ENCODE peak calls at places on chromosomes 6 and 20, in five cellular contexts. One of them, this sample, is unnamed.
A peak's percentile ranks its signal among the peaks of the same experiment; 100 is the strongest.

GRCh38 chr6:44868335-44868668 is 459.8 kb upstream of the RUNX2 start:
- DNase-seq in mucosa of descending colon: no peak
- DNase-seq in CD4-positive, CD25-positive, alpha-beta regulatory T cell: no peak
- DNase-seq in H7: no peak
- DNase-seq in body of pancreas: no peak
- DNase-seq in this sample: no peak

GRCh38 chr6:102631921-102632320 is 1238.4 kb downstream of the GRIK2 start:
- DNase-seq in mucosa of descending colon: no peak
- DNase-seq in body of pancreas: no peak
- DNase-seq in H7: no peak
- DNase-seq in CD4-positive, CD25-positive, alpha-beta regulatory T cell: no peak
- DNase-seq in this sample: no peak

GRCh38 chr6:29744131-29744530 is 20.9 kb downstream of the HLA-F start:
- DNase-seq in body of pancreas: no peak
- DNase-seq in mucosa of descending colon: no peak
- DNase-seq in CD4-positive, CD25-positive, alpha-beta regulatory T cell: no peak
- DNase-seq in H7: no peak
- DNase-seq in this sample: no peak

GRCh38 chr6:133467231-133467981 is 226.2 kb downstream of the EYA4 start:
- DNase-seq in CD4-positive, CD25-positive, alpha-beta regulatory T cell: no peak
- DNase-seq in mucosa of descending colon: no peak
- DNase-seq in body of pancreas: no peak
- DNase-seq in H7: no peak
- DNase-seq in this sample: no peak

GRCh38 chr20:48771542-48771941 is 56.3 kb downstream of the PREX1 start:
- DNase-seq in CD4-positive, CD25-positive, alpha-beta regulatory T cell: no peak
- DNase-seq in mucosa of descending colon: no peak
- DNase-seq in body of pancreas: no peak
- DNase-seq in H7: no peak
- DNase-seq in this sample: no peak

GRCh38 chr6:141906569-141907080 is 226.1 kb upstream of the GJE1 start:
- DNase-seq in CD4-positive, CD25-positive, alpha-beta regulatory T cell: no peak
- DNase-seq in mucosa of descending colon: no peak
- DNase-seq in body of pancreas: no peak
- DNase-seq in H7: no peak
- DNase-seq in this sample: no peak

GRCh38 chr6:127918506-127919427 is 17.9 kb upstream of the THEMIS start:
- DNase-seq in H7: no peak
- DNase-seq in CD4-positive, CD25-positive, alpha-beta regulatory T cell: peak; percentile 66
- DNase-seq in body of pancreas: no peak
- DNase-seq in mucosa of descending colon: no peak
- DNase-seq in this sample: no peak

GRCh38 chr20:62875419-62876355 is 14.1 kb upstream of the TCFL5 start:
- DNase-seq in CD4-positive, CD25-positive, alpha-beta regulatory T cell: no peak
- DNase-seq in H7: peak; percentile 93
- DNase-seq in body of pancreas: peak; percentile 77
- DNase-seq in mucosa of descending colon: peak; percentile 76
- DNase-seq in this sample: no peak

GRCh38 chr6:143529095-143529494 is 17.6 kb upstream of the FUCA2 start:
- DNase-seq in body of pancreas: no peak
- DNase-seq in CD4-positive, CD25-positive, alpha-beta regulatory T cell: no peak
- DNase-seq in H7: peak; percentile 63
- DNase-seq in mucosa of descending colon: no peak
- DNase-seq in this sample: no peak

GRCh38 chr20:5168582-5169396 is 42.0 kb downstream of the CDS2 start:
- DNase-seq in body of pancreas: peak; percentile 8
- DNase-seq in CD4-positive, CD25-positive, alpha-beta regulatory T cell: no peak
- DNase-seq in H7: no peak
- DNase-seq in mucosa of descending colon: no peak
- DNase-seq in this sample: peak; percentile 18

GRCh38 chr6:90715093-90715655 is 128.3 kb upstream of the MAP3K7 start:
- DNase-seq in CD4-positive, CD25-positive, alpha-beta regulatory T cell: no peak
- DNase-seq in body of pancreas: no peak
- DNase-seq in mucosa of descending colon: no peak
- DNase-seq in H7: no peak
- DNase-seq in this sample: no peak

GRCh38 chr6:130676077-130676772 is 151.0 kb upstream of the SMLR1 start:
- DNase-seq in H7: peak; percentile 28
- DNase-seq in mucosa of descending colon: no peak
- DNase-seq in CD4-positive, CD25-positive, alpha-beta regulatory T cell: no peak
- DNase-seq in body of pancreas: peak; percentile 3
- DNase-seq in this sample: no peak

GRCh38 chr6:10272591-10272990 is 142.3 kb downstream of the TFAP2A start:
- DNase-seq in body of pancreas: no peak
- DNase-seq in CD4-positive, CD25-positive, alpha-beta regulatory T cell: no peak
- DNase-seq in mucosa of descending colon: no peak
- DNase-seq in H7: no peak
- DNase-seq in this sample: no peak

GRCh38 chr6:84762220-84762940 is 2.0 kb downstream of the TBX18 start:
- DNase-seq in H7: peak; percentile 68
- DNase-seq in body of pancreas: no peak
- DNase-seq in mucosa of descending colon: peak; percentile 21
- DNase-seq in CD4-positive, CD25-positive, alpha-beta regulatory T cell: no peak
- DNase-seq in this sample: no peak

GRCh38 chr6:157392927-157393666 is 12.1 kb downstream of the ZDHHC14 start:
- DNase-seq in H7: no peak
- DNase-seq in body of pancreas: no peak
- DNase-seq in mucosa of descending colon: peak; percentile 67
- DNase-seq in CD4-positive, CD25-positive, alpha-beta regulatory T cell: no peak
- DNase-seq in this sample: no peak

GRCh38 chr6:127058936-127059335 is 59.5 kb upstream of the RSPO3 start:
- DNase-seq in H7: no peak
- DNase-seq in mucosa of descending colon: no peak
- DNase-seq in body of pancreas: no peak
- DNase-seq in CD4-positive, CD25-positive, alpha-beta regulatory T cell: no peak
- DNase-seq in this sample: no peak

GRCh38 chr20:23096986-23097520 is 10.9 kb upstream of the CD93 start:
- DNase-seq in CD4-positive, CD25-positive, alpha-beta regulatory T cell: no peak
- DNase-seq in H7: no peak
- DNase-seq in mucosa of descending colon: no peak
- DNase-seq in body of pancreas: no peak
- DNase-seq in this sample: no peak

GRCh38 chr6:42929928-42930360 is 664 bp downstream of the CNPY3 start:
- DNase-seq in body of pancreas: peak; percentile 58
- DNase-seq in CD4-positive, CD25-positive, alpha-beta regulatory T cell: peak; percentile 78
- DNase-seq in H7: no peak
- DNase-seq in mucosa of descending colon: no peak
- DNase-seq in this sample: peak; percentile 22

GRCh38 chr6:119174879-119175817 is 96.7 kb upstream of the FAM184A start:
- DNase-seq in H7: no peak
- DNase-seq in body of pancreas: no peak
- DNase-seq in mucosa of descending colon: no peak
- DNase-seq in CD4-positive, CD25-positive, alpha-beta regulatory T cell: no peak
- DNase-seq in this sample: no peak

GRCh38 chr6:99019341-99019740 is 71.6 kb upstream of the FBXL4 start:
- DNase-seq in body of pancreas: no peak
- DNase-seq in H7: no peak
- DNase-seq in CD4-positive, CD25-positive, alpha-beta regulatory T cell: no peak
- DNase-seq in mucosa of descending colon: no peak
- DNase-seq in this sample: no peak

GRCh38 chr6:139732451-139732850 is 358.0 kb upstream of the CITED2 start:
- DNase-seq in H7: no peak
- DNase-seq in body of pancreas: no peak
- DNase-seq in CD4-positive, CD25-positive, alpha-beta regulatory T cell: no peak
- DNase-seq in mucosa of descending colon: no peak
- DNase-seq in this sample: no peak

GRCh38 chr6:51842487-51843469 is 244.6 kb downstream of the PKHD1 start:
- DNase-seq in mucosa of descending colon: no peak
- DNase-seq in CD4-positive, CD25-positive, alpha-beta regulatory T cell: no peak
- DNase-seq in body of pancreas: no peak
- DNase-seq in H7: no peak
- DNase-seq in this sample: no peak

GRCh38 chr6:13918686-13919085 is 6.1 kb upstream of the RNF182 start:
- DNase-seq in CD4-positive, CD25-positive, alpha-beta regulatory T cell: no peak
- DNase-seq in body of pancreas: no peak
- DNase-seq in mucosa of descending colon: no peak
- DNase-seq in H7: no peak
- DNase-seq in this sample: no peak
- H3K36me3 ChIP-seq in CD4-positive, CD25-positive, alpha-beta regulatory T cell: no peaks in the 10 kb centered on the region
- H3K36me3 ChIP-seq in body of pancreas: no peaks in the 10 kb centered on the region
- H3K36me3 ChIP-seq in mucosa of descending colon: no peaks in the 10 kb centered on the region
- H3K36me3 ChIP-seq in H7: no peaks in the 10 kb centered on the region
- H3K36me3 ChIP-seq in this sample: no peaks in the 10 kb centered on the region

DNA sequence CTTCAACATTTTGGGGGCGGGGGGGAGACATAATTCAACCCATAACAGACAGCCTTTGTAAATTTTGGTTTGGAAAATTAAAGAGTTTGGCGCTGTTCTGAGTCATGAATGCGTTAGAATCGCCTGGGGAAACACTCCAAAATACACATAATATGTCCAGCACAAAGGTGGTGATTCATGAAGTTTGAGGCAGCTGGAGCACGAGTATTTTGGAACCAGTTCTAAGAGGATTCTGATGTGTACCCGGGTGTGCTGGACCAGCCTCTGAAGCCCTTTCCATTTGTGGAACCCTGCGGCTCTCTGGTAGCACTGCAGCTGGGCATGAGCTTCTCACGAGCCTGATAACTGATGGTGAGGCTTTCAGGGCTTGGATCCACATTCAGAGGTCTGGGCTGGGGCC is 4.7 kb downstream of the GMPR start:
- DNase-seq in H7: no peak
- DNase-seq in body of pancreas: no peak
- DNase-seq in CD4-positive, CD25-positive, alpha-beta regulatory T cell: no peak
- DNase-seq in mucosa of descending colon: no peak
- DNase-seq in this sample: no peak
- H3K36me3 ChIP-seq in H7: no peaks in the 10 kb centered on the region
- H3K36me3 ChIP-seq in body of pancreas: no peaks in the 10 kb centered on the region
- H3K36me3 ChIP-seq in CD4-positive, CD25-positive, alpha-beta regulatory T cell: no peaks in the 10 kb centered on the region
- H3K36me3 ChIP-seq in mucosa of descending colon: no peaks in the 10 kb centered on the region
- H3K36me3 ChIP-seq in this sample: no peaks in the 10 kb centered on the region

GRCh38 chr20:25218109-25218486 is 22.6 kb downstream of the ENTPD6 start:
- DNase-seq in body of pancreas: no peak
- DNase-seq in mucosa of descending colon: no peak
- DNase-seq in H7: peak; percentile 11
- DNase-seq in CD4-positive, CD25-positive, alpha-beta regulatory T cell: no peak
- DNase-seq in this sample: no peak

GRCh38 chr20:25214824-25215223 is 19.3 kb downstream of the ENTPD6 start:
- DNase-seq in mucosa of descending colon: no peak
- DNase-seq in CD4-positive, CD25-positive, alpha-beta regulatory T cell: no peak
- DNase-seq in H7: no peak
- DNase-seq in body of pancreas: no peak
- DNase-seq in this sample: no peak

GRCh38 chr20:25217161-25218108 is 21.9 kb downstream of the ENTPD6 start:
- DNase-seq in CD4-positive, CD25-positive, alpha-beta regulatory T cell: no peak
- DNase-seq in H7: peak; percentile 55
- DNase-seq in body of pancreas: no peak
- DNase-seq in mucosa of descending colon: no peak
- DNase-seq in this sample: no peak

GRCh38 chr20:25215521-25215920 is 20.0 kb downstream of the ENTPD6 start:
- DNase-seq in H7: peak; percentile 12
- DNase-seq in mucosa of descending colon: no peak
- DNase-seq in CD4-positive, CD25-positive, alpha-beta regulatory T cell: no peak
- DNase-seq in body of pancreas: no peak
- DNase-seq in this sample: no peak

DNA sequence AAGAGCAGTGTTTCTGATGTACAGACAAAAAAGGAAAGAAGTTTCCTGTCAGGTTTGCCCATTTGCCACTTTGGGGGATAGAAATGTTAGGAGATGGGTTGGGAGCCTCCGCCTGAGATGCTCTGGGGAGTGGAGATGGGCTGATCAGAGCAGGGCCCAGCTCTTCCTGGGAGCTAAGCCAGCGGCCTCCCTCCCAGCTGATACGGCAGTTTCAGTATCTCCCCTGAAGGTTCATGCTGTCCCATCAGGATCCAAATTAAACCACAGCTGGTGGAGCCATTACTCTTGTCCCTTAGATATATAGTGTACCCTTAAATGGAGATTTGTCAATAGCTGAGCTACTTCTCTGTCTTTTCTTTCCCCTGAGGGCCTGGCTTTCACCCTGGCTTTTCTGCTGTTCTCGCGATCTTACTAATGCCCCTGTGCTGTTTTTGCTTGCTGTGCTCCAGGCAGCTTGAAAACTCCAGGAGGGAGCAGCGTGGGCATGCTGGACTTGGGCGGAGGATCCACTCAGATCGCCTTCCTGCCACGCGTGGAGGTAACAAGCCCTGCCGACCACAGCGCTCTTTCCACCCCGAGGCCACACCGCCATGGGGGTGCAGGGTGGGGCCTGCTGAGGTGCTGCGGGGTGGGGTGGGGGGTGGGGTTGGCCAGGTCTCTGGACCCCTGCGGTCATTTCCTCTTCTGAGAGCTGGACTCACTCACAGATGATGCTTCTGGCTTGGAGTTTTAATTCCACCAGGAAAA is 20.9 kb downstream of the ENTPD6 start:
- DNase-seq in CD4-positive, CD25-positive, alpha-beta regulatory T cell: no peak
- DNase-seq in body of pancreas: no peak
- DNase-seq in mucosa of descending colon: no peak
- DNase-seq in H7: peak; percentile 32
- DNase-seq in this sample: no peak
- H3K36me3 ChIP-seq in CD4-positive, CD25-positive, alpha-beta regulatory T cell: peaks cover 55% of the 10 kb centered on the region
- H3K36me3 ChIP-seq in body of pancreas: peaks cover 37% of the 10 kb centered on the region
- H3K36me3 ChIP-seq in mucosa of descending colon: peaks cover 17% of the 10 kb centered on the region
- H3K36me3 ChIP-seq in H7: peaks cover 6% of the 10 kb centered on the region
- H3K36me3 ChIP-seq in this sample: peaks cover 33% of the 10 kb centered on the region

GRCh38 chr6:129513471-129513870 is 196.5 kb downstream of the ARHGAP18 start:
- DNase-seq in mucosa of descending colon: no peak
- DNase-seq in CD4-positive, CD25-positive, alpha-beta regulatory T cell: no peak
- DNase-seq in body of pancreas: no peak
- DNase-seq in H7: no peak
- DNase-seq in this sample: no peak
- H3K36me3 ChIP-seq in mucosa of descending colon: no peaks in the 10 kb centered on the region
- H3K36me3 ChIP-seq in CD4-positive, CD25-positive, alpha-beta regulatory T cell: no peaks in the 10 kb centered on the region
- H3K36me3 ChIP-seq in body of pancreas: no peaks in the 10 kb centered on the region
- H3K36me3 ChIP-seq in H7: no peaks in the 10 kb centered on the region
- H3K36me3 ChIP-seq in this sample: no peaks in the 10 kb centered on the region

GRCh38 chr6:3009930-3010329 is 10.2 kb downstream of the NQO2 start:
- DNase-seq in CD4-positive, CD25-positive, alpha-beta regulatory T cell: no peak
- DNase-seq in mucosa of descending colon: no peak
- DNase-seq in H7: peak; percentile 18
- DNase-seq in body of pancreas: no peak
- DNase-seq in this sample: no peak
- H3K36me3 ChIP-seq in CD4-positive, CD25-positive, alpha-beta regulatory T cell: peaks cover 39% of the 10 kb centered on the region
- H3K36me3 ChIP-seq in mucosa of descending colon: no peaks in the 10 kb centered on the region
- H3K36me3 ChIP-seq in H7: peaks cover 30% of the 10 kb centered on the region
- H3K36me3 ChIP-seq in body of pancreas: peaks cover 2% of the 10 kb centered on the region
- H3K36me3 ChIP-seq in this sample: peaks cover 43% of the 10 kb centered on the region

GRCh38 chr6:107877968-107878367 is 53.9 kb upstream of the SCML4 start:
- DNase-seq in mucosa of descending colon: no peak
- DNase-seq in H7: no peak
- DNase-seq in body of pancreas: no peak
- DNase-seq in CD4-positive, CD25-positive, alpha-beta regulatory T cell: no peak
- DNase-seq in this sample: no peak

GRCh38 chr6:107879912-107880311 is 55.8 kb upstream of the SCML4 start:
- DNase-seq in mucosa of descending colon: no peak
- DNase-seq in H7: no peak
- DNase-seq in body of pancreas: no peak
- DNase-seq in CD4-positive, CD25-positive, alpha-beta regulatory T cell: no peak
- DNase-seq in this sample: no peak
- H3K36me3 ChIP-seq in mucosa of descending colon: no peaks in the 10 kb centered on the region
- H3K36me3 ChIP-seq in H7: no peaks in the 10 kb centered on the region
- H3K36me3 ChIP-seq in body of pancreas: peaks cover 22% of the 10 kb centered on the region
- H3K36me3 ChIP-seq in CD4-positive, CD25-positive, alpha-beta regulatory T cell: peaks cover 62% of the 10 kb centered on the region
- H3K36me3 ChIP-seq in this sample: peaks cover 67% of the 10 kb centered on the region

GRCh38 chr20:33629533-33629932 is 32.6 kb upstream of the C20orf144 start:
- DNase-seq in CD4-positive, CD25-positive, alpha-beta regulatory T cell: no peak
- DNase-seq in body of pancreas: no peak
- DNase-seq in mucosa of descending colon: no peak
- DNase-seq in H7: no peak
- DNase-seq in this sample: no peak
- H3K36me3 ChIP-seq in CD4-positive, CD25-positive, alpha-beta regulatory T cell: peaks cover 51% of the 10 kb centered on the region
- H3K36me3 ChIP-seq in body of pancreas: peaks cover 10% of the 10 kb centered on the region
- H3K36me3 ChIP-seq in mucosa of descending colon: no peaks in the 10 kb centered on the region
- H3K36me3 ChIP-seq in H7: peaks cover 15% of the 10 kb centered on the region
- H3K36me3 ChIP-seq in this sample: peaks cover 48% of the 10 kb centered on the region